ENCODE peak calls at places on chromosomes 2 and 18, in four cellular contexts. H, V, I and P are unnamed samples.

GRCh38 chr2:139924070-139924469 is 1143.9 kb upstream of the NXPH2 start:
- DNase-seq in I (no peak), H (no peak), V (no peak), P (no peak)

GRCh38 chr2:160207804-160208661 is 8.0 kb upstream of the ITGB6 start:
- DNase-seq in I (peak; percentile 70), V (peak; percentile 26), H (peak; percentile 66), P (no peak)

GRCh38 chr2:225274751-225275150 is 124.8 kb upstream of the NYAP2 start:
- DNase-seq in V (no peak), H (peak; percentile 13), I (no peak), P (no peak)

GRCh38 chr2:192978317-192978874 is 783.7 kb upstream of the TMEFF2 start:
- DNase-seq in I (no peak), V (no peak), H (peak; percentile 44), P (no peak)

GRCh38 chr18:5122270-5122669 is 74.8 kb downstream of the AKAIN1 start:
- DNase-seq in I (no peak), V (no peak), H (no peak), P (no peak)

GRCh38 chr2:8234757-8235374 is 447.0 kb upstream of the ID2 start:
- DNase-seq in H (no peak), I (no peak), V (peak; percentile 90), P (no peak)

GRCh38 chr2:79741044-79741443 is 228.2 kb downstream of the CTNNA2 start:
- DNase-seq in H (no peak), I (no peak), V (no peak), P (no peak)

GRCh38 chr2:123935405-123935804 is 89.7 kb upstream of the CNTNAP5 start:
- DNase-seq in H (no peak), I (no peak), V (no peak), P (no peak)

GRCh38 chr2:84946204-84947009 is 24.6 kb upstream of the KCMF1 start:
- DNase-seq in V (peak; percentile 93), I (peak; percentile 96), H (no peak), P (no peak)

GRCh38 chr2:72270556-72271275 is 123.1 kb upstream of the CYP26B1 start:
- DNase-seq in I (no peak), V (no peak), H (no peak), P (no peak)

GRCh38 chr2:98157557-98157956 is 70.6 kb downstream of the VWA3B start:
- DNase-seq in V (no peak), I (no peak), H (no peak), P (peak; percentile 53)

GRCh38 chr2:141942006-141942789 is 188.6 kb downstream of the LRP1B start:
- DNase-seq in I (no peak), H (no peak), V (no peak), P (no peak)

GRCh38 chr2:71672640-71673401 is 219.5 kb downstream of the DYSF start:
- DNase-seq in V (no peak), I (no peak), H (peak; percentile 6), P (peak; percentile 41)

GRCh38 chr2:127081826-127082633 is 24.9 kb downstream of the BIN1 start:
- DNase-seq in V (no peak), I (no peak), H (no peak), P (no peak)

GRCh38 chr2:152434395-152435182 is 99.6 kb downstream of the FMNL2 start:
- DNase-seq in H (no peak), V (no peak), I (no peak), P (no peak)

GRCh38 chr2:182133195-182133891 is 147.7 kb downstream of the PPP1R1C start:
- DNase-seq in H (no peak), I (no peak), V (no peak), P (no peak)

GRCh38 chr2:199757466-199757865 is 93.5 kb downstream of the FTCDNL1 start:
- DNase-seq in V (no peak), H (no peak), I (no peak), P (no peak)

GRCh38 chr2:127154396-127154795 is 47.4 kb upstream of the BIN1 start:
- DNase-seq in H (no peak), I (no peak), V (no peak), P (no peak)

GRCh38 chr18:22149710-22150109 is 19.7 kb upstream of the GATA6 start:
- DNase-seq in H (no peak), I (no peak), V (no peak), P (no peak)

GRCh38 chr2:146392191-146392590 is 1452.6 kb upstream of the ACVR2A start:
- DNase-seq in V (no peak), H (no peak), I (no peak), P (no peak)

GRCh38 chr2:11338580-11338979 is 5.9 kb downstream of the ROCK2 start:
- DNase-seq in V (no peak), H (no peak), I (no peak), P (no peak)

GRCh38 chr2:127660291-127660578 is 14.3 kb downstream of the GPR17 start:
- DNase-seq in I (no peak), H (no peak), V (no peak), P (no peak)

GRCh38 chr2:43714164-43714563 is 37.9 kb upstream of the C1GALT1C1L start:
- DNase-seq in V (no peak), I (no peak), H (no peak), P (no peak)

GRCh38 chr2:886072-887022 is 64.3 kb upstream of the SNTG2 start:
- DNase-seq in H (no peak), I (no peak), V (no peak), P (no peak)

GRCh38 chr2:174439950-174440349 is 44.4 kb downstream of the SCRN3 start:
- DNase-seq in V (no peak), H (peak; percentile 12), I (no peak), P (no peak)

GRCh38 chr2:10240161-10240681 is 62.5 kb upstream of the HPCAL1 start:
- DNase-seq in V (no peak), I (no peak), H (no peak), P (no peak)

GRCh38 chr2:127615511-127616166 is 30.3 kb upstream of the GPR17 start:
- DNase-seq in I (no peak), V (no peak), H (peak; percentile 3), P (no peak)

GRCh38 chr2:8525582-8526402 is 156.1 kb upstream of the ID2 start:
- DNase-seq in I (peak; percentile 92), H (peak; percentile 79), V (peak; percentile 90), P (no peak)

GRCh38 chr2:11495844-11496271 is 29.9 kb upstream of the E2F6 start:
- DNase-seq in H (no peak), V (no peak), I (no peak), P (no peak)

GRCh38 chr2:237692601-237693079 is 65.3 kb downstream of the LRRFIP1 start:
- DNase-seq in V (no peak), I (no peak), H (peak; percentile 58), P (no peak)

GRCh38 chr2:61158356-61158944 is 3.5 kb upstream of the C2orf74 start:
- DNase-seq in I (no peak), V (no peak), H (no peak), P (no peak)

GRCh38 chr2:202690321-202690900 is 55.6 kb downstream of the FAM117B start:
- DNase-seq in V (no peak), I (no peak), H (no peak), P (no peak)

GRCh38 chr2:122741403-122741802 is 986.0 kb downstream of the TSN start:
- DNase-seq in V (no peak), I (no peak), H (no peak), P (no peak)

GRCh38 chr2:66984864-66985263 is 412.3 kb upstream of the ETAA1 start:
- DNase-seq in H (no peak), V (no peak), I (no peak), P (no peak)

GRCh38 chr18:50579061-50579774 is 19.3 kb downstream of the MAPK4 start:
- DNase-seq in H (no peak), V (no peak), I (no peak), P (no peak)

GRCh38 chr2:214019229-214019972 is 391.5 kb upstream of the VWC2L start:
- DNase-seq in I (no peak), H (no peak), V (no peak), P (no peak)
- TF ChIP-seq TCF12 in I (no peak), H (peak; percentile 98), V (no peak), P (no peak)

DNA sequence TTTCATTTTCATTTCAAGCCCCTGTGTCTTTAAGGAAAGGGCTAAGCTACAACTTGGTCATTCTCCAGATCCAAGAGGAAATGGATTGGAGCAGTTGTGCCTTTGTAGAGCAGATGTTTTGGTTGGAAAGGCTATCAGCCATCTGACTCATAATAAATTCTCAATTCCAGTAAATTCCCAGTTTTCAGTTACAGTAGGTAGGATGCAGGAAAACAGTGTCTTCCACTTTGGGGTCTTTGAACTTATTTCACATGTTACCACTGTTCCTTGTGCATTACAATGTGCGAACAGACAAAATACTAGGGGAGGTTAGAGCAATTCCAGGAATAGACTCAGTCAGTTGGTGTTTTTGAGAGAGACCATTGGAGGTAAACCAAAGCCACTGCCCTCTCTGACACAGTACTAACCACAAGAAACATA is 211.9 kb downstream of the BABAM2 start:
- DNase-seq in V (no peak), H (no peak), I (no peak), P (no peak)
- TF ChIP-seq EP300 in V (no peak), H (peak; percentile 88), I (no peak), P (no peak)

DNA sequence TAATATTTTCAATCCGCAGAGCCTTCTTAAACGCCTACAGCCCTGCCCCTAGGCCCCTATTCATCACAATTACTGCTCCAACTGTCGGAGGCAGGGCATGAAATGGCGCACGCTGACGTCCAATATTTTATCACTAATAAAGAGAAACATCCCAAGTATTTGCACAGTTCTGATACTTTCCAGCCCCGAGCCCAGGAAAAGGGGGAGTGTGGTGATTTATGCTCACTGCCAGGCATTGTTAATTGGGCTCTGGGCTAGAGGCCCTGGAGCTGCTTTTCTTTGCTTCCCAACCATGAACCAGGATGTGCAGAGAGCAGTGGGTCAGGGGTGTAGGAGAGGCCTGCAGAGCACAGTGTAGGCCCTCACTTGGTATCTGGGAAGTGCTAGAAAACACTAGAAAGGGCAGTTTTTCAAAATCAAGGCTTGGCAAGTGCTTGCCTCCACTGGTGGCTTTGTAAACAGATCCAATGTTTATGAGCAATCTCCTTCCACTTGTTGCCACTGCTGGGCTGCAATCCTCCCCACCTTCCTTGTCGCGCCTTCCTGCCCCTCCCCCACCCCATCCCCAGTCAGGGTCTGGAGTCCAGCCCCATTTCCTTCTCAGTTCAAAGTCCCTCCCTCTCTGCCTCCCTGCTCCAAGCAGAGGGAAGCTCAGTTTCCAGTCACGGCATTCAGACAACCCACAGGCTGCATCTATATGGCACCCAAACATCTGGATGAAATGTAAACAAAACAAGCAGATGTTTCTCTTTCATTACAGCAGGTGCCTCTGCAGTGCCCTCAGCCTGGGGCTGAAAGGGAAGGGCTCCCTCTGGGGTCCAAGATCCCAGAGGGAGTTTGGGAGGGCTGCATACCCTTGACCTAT is 83.9 kb upstream of the PKDCC start:
- DNase-seq in I (peak; percentile 32), H (peak; percentile 67), V (no peak), P (no peak)
- TF ChIP-seq TCF12 in I (no peak), H (no peak), V (no peak), P (no peak)

GRCh38 chr2:120251077-120251476 is 1.6 kb upstream of the RALB start:
- DNase-seq in H (no peak), V (no peak), I (no peak), P (no peak)

GRCh38 chr2:120253021-120253882 is 600 bp downstream of the RALB start:
- DNase-seq in V (no peak), I (peak; percentile 72), H (peak; percentile 88), P (peak; percentile 80)

GRCh38 chr2:120250640-120251039 is 2.0 kb upstream of the RALB start:
- DNase-seq in V (no peak), H (no peak), I (no peak), P (no peak)

GRCh38 chr2:120252207-120253020 is at the start of gene RALB:
- DNase-seq in V (peak; percentile 87), H (peak; percentile 99), I (peak; percentile 98), P (peak; percentile 99)

GRCh38 chr2:120251863-120252206 is 817 bp upstream of the RALB start:
- DNase-seq in V (no peak), H (no peak), I (no peak), P (no peak)
- TF ChIP-seq EP300 in V (no peak), H (no peak), I (no peak), P (no peak)